ENCODE peak calls at places on chromosomes 3 and 15, in seven cellular contexts. P, V, S, G, A, K and W are unnamed samples.

GRCh38 chr3:57787867-57788623 is 31.9 kb downstream of the SLMAP start:
- DNase-seq in K (peak), S (no peak), V (no peak), G (no peak), P (no peak), A (no peak), W (no peak)

GRCh38 chr3:128549283-128550112 is 56.5 kb upstream of the GATA2 start:
- DNase-seq in K (peak), V (peak), G (peak), A (peak), S (no peak), P (peak), W (no peak)

GRCh38 chr3:170357920-170358854 is 672 bp downstream of the SKIL start:
- DNase-seq in A (peak), P (peak), K (peak), S (peak), G (peak), V (peak), W (no peak)

GRCh38 chr3:176737480-176738147 is 459.7 kb downstream of the TBL1XR1 start:
- DNase-seq in A (no peak), S (no peak), P (no peak), G (no peak), K (no peak), V (no peak), W (no peak)

GRCh38 chr3:43522702-43523362 is 99.0 kb downstream of the ANO10 start:
- DNase-seq in V (no peak), S (no peak), A (no peak), G (no peak), K (peak), P (no peak), W (no peak)

GRCh38 chr3:36124118-36124796 is 256.0 kb upstream of the STAC start:
- DNase-seq in A (peak), G (no peak), K (peak), S (peak), P (no peak), V (no peak), W (peak)

GRCh38 chr15:45473068-45473467 is 49.5 kb downstream of the SLC30A4 start:
- DNase-seq in P (no peak), K (no peak), A (no peak), G (no peak), V (no peak), S (no peak), W (no peak)

GRCh38 chr15:76336254-76337046 is at the start of gene ISL2:
- DNase-seq in G (peak), K (peak), P (no peak), V (no peak), S (peak), A (peak), W (no peak)

GRCh38 chr15:71437919-71438318 is 322.6 kb downstream of the THSD4 start:
- DNase-seq in A (no peak), K (no peak), G (no peak), S (no peak), P (no peak), V (no peak), W (no peak)

DNA sequence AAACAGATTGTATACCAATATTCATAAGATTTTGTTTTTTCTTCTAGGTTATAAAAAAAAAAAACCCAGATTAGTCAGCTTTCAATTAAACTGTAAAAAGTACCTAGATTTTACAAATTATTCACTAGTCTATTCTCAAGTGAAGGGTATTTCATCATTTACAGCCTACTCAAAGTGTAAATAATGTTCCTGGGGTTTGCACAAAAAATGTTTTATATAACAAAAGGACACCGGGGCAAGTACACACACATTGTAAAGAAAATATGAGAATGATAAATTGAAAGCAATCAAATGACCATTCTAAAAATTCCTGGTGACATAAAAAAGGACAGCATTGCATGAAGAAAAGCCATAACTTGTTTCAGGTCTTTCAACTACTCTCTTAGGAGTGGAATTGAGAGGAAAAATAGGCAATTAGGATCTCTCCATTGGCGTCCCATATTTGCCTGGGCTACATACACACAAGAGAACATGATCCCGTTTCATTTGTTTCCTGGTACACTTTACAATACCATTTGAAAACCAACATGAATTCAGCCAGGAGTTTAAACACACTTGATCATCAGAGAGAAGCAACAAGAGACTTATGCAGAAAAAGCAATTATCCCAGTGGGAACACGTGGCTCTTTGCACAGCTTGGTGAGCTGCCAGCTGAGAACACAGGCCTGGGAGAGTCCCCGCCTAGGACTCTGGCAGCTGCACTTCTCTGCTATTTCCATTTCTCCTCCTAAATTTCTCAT is 1039.2 kb downstream of the ROBO1 start:
- DNase-seq in V (peak), K (peak), A (peak), G (peak), P (no peak), S (no peak), W (peak)
- H3K4me3 ChIP-seq in V (no peak), K (no peak), A (no peak), G (no peak), P (no peak), S (no peak), W (no peak)

GRCh38 chr3:160841455-160841854 is 85.4 kb downstream of the PPM1L start:
- DNase-seq in K (no peak), V (no peak), A (no peak), G (no peak), P (no peak), S (no peak), W (no peak)
- TF ChIP-seq CTCF in K (no peak), V (peak), A (no peak), G (no peak), P (no peak), S (no peak), W (no peak)

DNA sequence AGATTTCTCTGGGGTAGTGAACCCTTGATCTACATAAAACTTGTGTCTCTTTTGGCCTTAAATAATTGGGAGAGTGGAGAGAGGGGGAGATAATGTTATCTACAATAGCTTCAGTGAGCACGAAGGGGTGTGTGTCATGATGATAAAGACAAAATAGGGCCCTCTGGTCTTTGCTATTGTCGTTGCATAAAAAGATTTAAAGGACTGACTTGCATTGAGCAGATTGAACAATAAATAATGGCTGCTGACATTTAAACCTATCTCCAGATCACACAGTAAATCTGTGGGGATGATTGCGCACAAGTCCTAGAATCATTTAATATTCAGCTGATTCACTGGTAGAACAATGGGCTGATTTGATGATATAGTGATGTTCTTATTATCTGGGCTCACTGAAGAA is 71.3 kb upstream of the GAP43 start:
- DNase-seq in G (no peak), V (no peak), S (no peak), P (no peak), A (no peak), K (no peak), W (no peak)
- H3K4me3 ChIP-seq in G (no peak), V (no peak), S (no peak), P (no peak), A (no peak), K (no peak), W (no peak)

GRCh38 chr3:65878831-65879230 is 159.9 kb downstream of the MAGI1 start:
- DNase-seq in G (no peak), K (no peak), S (no peak), P (no peak), V (no peak), A (no peak), W (no peak)

GRCh38 chr3:65877160-65877559 is 161.6 kb downstream of the MAGI1 start:
- DNase-seq in P (no peak), V (no peak), K (peak), G (no peak), A (no peak), S (no peak), W (no peak)

GRCh38 chr3:65876028-65876420 is 162.7 kb downstream of the MAGI1 start:
- DNase-seq in S (no peak), G (no peak), K (no peak), A (no peak), V (no peak), P (no peak), W (no peak)

GRCh38 chr3:65880350-65880749 is 158.4 kb downstream of the MAGI1 start:
- DNase-seq in K (no peak), A (no peak), G (no peak), S (no peak), P (no peak), V (no peak), W (no peak)

DNA sequence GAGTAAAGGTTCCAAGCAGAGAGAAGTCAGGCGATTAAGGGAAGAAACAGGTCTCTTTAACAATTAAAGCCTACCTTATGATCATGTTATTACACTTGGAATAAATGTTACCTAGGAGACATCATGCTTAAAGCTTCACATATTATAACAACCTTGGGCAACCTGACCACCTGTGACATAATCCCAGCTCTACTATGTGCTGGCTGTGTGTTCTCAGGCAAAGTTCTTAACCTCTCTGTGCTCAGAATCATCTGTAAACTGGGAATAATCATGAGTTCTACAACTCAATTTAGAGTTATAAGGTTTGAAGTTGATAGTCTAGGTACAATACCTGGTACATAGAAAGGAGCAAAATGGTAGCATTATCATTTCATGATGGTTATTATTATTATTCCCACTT is 159.3 kb downstream of the MAGI1 start:
- DNase-seq in S (no peak), G (no peak), P (no peak), A (no peak), K (no peak), V (no peak), W (no peak)
- TF ChIP-seq CTCF in S (no peak), G (no peak), P (no peak), A (no peak), K (no peak), V (no peak), W (no peak)

GRCh38 chr3:16286161-16286560 is 21.1 kb downstream of the OXNAD1 start:
- DNase-seq in V (no peak), P (no peak), K (no peak), S (no peak), G (no peak), A (no peak), W (no peak)
- H3K4me3 ChIP-seq in V (no peak), P (peak), K (no peak), S (no peak), G (no peak), A (no peak), W (no peak)

DNA sequence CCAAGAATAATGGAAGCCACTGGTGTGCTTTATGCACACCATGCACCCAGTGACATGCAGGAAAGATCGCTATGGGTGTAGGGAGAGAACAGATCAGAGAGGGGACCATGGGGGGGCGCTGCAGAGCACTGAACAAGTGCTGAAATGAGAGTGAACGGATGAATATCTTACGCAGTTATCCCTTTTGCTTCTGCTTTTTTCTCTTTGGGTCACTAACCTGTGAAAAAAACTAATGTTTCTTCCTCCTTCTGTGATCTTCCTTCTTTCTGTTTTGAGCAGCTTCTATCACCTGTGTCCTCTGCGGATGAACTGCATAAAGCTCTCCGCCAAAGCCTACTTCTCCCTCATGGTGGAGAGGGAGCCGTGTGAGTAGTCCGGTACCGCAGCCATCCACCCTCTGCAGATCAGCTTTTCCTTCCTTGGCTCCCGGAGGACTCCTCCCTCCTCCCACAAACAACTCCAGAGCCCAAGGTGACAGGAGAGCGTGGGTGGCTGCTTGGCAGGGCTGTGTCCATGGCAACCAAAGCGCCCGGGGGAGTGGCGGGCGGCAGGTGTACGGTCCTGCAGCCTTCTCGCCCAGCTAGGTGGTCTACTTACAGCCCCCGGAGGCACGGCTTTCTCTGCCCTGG is 106.2 kb downstream of the DGKG start:
- DNase-seq in P (no peak), S (peak), K (no peak), G (peak), A (no peak), V (no peak), W (no peak)
- TF ChIP-seq CTCF in P (no peak), S (peak), K (peak), G (no peak), A (no peak), V (no peak), W (no peak)

GRCh38 chr15:64701051-64701450 is 74.3 kb downstream of the RBPMS2 start:
- DNase-seq in V (no peak), P (no peak), A (no peak), S (no peak), G (no peak), K (no peak), W (no peak)

GRCh38 chr15:64701482-64701881 is 73.9 kb downstream of the RBPMS2 start:
- DNase-seq in K (no peak), S (no peak), P (no peak), G (no peak), V (no peak), A (no peak), W (no peak)

GRCh38 chr15:64702816-64703631 is 72.4 kb downstream of the RBPMS2 start:
- DNase-seq in P (peak), A (peak), V (peak), G (peak), S (peak), K (peak), W (peak)

GRCh38 chr15:64697911-64698369 is 77.4 kb downstream of the RBPMS2 start:
- DNase-seq in K (peak), G (no peak), A (no peak), V (no peak), P (no peak), S (no peak), W (no peak)

GRCh38 chr15:64699767-64700388 is 75.5 kb downstream of the RBPMS2 start:
- DNase-seq in V (peak), G (no peak), K (peak), P (no peak), A (no peak), S (no peak), W (no peak)
- H3K4me3 ChIP-seq in V (peak), G (no peak), K (peak), P (peak), A (no peak), S (no peak), W (no peak)